ENCODE peak calls at places on chromosomes 7 and 10, in six cellular contexts. J is suprapubic skin, I is right lobe of liver, Y is cardiac fibroblast, R is right atrium auricular region, C is lung. B is an unnamed sample.

GRCh38 chr10:132866601-132867381 is 75.6 kb downstream of the CFAP46 start:
- DNase-seq in J (peak), I (peak), Y (no peak), R (no peak), C (no peak), B (no peak)

GRCh38 chr7:1741751-1742554 is 71.9 kb downstream of the ELFN1 start:
- DNase-seq in J (no peak), I (no peak), Y (no peak), R (no peak), C (no peak), B (no peak)

GRCh38 chr7:101563198-101563901 is 65.7 kb downstream of the MYL10 start:
- DNase-seq in J (peak), I (no peak), Y (no peak), R (no peak), C (no peak), B (no peak)

GRCh38 chr10:131858583-131859340 is 42.0 kb upstream of the PPP2R2D start:
- DNase-seq in J (peak), I (no peak), Y (no peak), R (no peak), C (no peak), B (no peak)

GRCh38 chr7:29328811-29329210 is 134.2 kb downstream of the CHN2 start:
- DNase-seq in J (no peak), I (no peak), Y (peak), R (no peak), C (no peak), B (no peak)

GRCh38 chr10:117477961-117478670 is 64.4 kb upstream of the EMX2 start:
- DNase-seq in J (no peak), I (no peak), Y (peak), R (no peak), C (no peak), B (peak)

GRCh38 chr7:158863611-158864506 is 7.5 kb downstream of the DYNC2I1 start:
- DNase-seq in J (peak), I (peak), Y (peak), R (peak), C (peak), B (peak)

GRCh38 chr10:12504176-12504575 is 154.8 kb downstream of the CAMK1D start:
- DNase-seq in J (peak), I (no peak), Y (no peak), R (peak), C (no peak), B (no peak)

GRCh38 chr7:150450491-150450992 is at the start of gene GIMAP8:
- DNase-seq in J (no peak), I (peak), Y (no peak), R (peak), C (peak), B (no peak)

GRCh38 chr7:28921822-28922221 is 36.3 kb downstream of the TRIL start:
- DNase-seq in J (no peak), I (no peak), Y (peak), R (no peak), C (peak), B (peak)

GRCh38 chr10:104109908-104110662 is 11.9 kb upstream of the SFR1 start:
- DNase-seq in J (no peak), I (no peak), Y (peak), R (no peak), C (no peak), B (peak)

GRCh38 chr7:108824840-108825540 is 255.3 kb downstream of the DNAJB9 start:
- DNase-seq in J (no peak), I (no peak), Y (peak), R (peak), C (no peak), B (peak)

GRCh38 chr7:89029864-89030263 is 234.3 kb upstream of the TEX47 start:
- DNase-seq in J (no peak), I (no peak), Y (no peak), R (no peak), C (no peak), B (peak)

GRCh38 chr7:77655836-77656455 is 40.3 kb upstream of the RSBN1L start:
- DNase-seq in J (no peak), I (no peak), Y (peak), R (no peak), C (no peak), B (peak)

GRCh38 chr10:49594594-49594993 is 15.5 kb upstream of the SLC18A3 start:
- DNase-seq in J (no peak), I (no peak), Y (peak), R (peak), C (peak), B (peak)

GRCh38 chr7:137965942-137966624 is 35.8 kb downstream of the CREB3L2 start:
- DNase-seq in J (no peak), I (no peak), Y (no peak), R (no peak), C (no peak), B (no peak)

GRCh38 chr7:128266891-128267839 is 26.1 kb downstream of the LEP start:
- DNase-seq in J (no peak), I (no peak), Y (peak), R (no peak), C (peak), B (peak)

GRCh38 chr7:28272461-28272877 is 91.9 kb upstream of the JAZF1 start:
- DNase-seq in J (no peak), I (peak), Y (peak), R (no peak), C (no peak), B (peak)

GRCh38 chr10:8584666-8585065 is 530.2 kb downstream of the GATA3 start:
- DNase-seq in J (no peak), I (no peak), Y (no peak), R (no peak), C (no peak), B (no peak)

GRCh38 chr10:84026821-84027257 is 112.5 kb upstream of the GHITM start:
- DNase-seq in J (no peak), I (no peak), Y (peak), R (no peak), C (no peak), B (no peak)

GRCh38 chr10:76523215-76523614 is 1091.8 kb downstream of the LRMDA start:
- DNase-seq in J (no peak), I (no peak), Y (no peak), R (no peak), C (peak), B (no peak)

GRCh38 chr7:21450876-21451275 is 23.0 kb downstream of the SP4 start:
- DNase-seq in J (no peak), I (no peak), Y (no peak), R (no peak), C (no peak), B (no peak)

GRCh38 chr7:101819183-101819582 is 1.8 kb downstream of the CUX1 start:
- DNase-seq in J (no peak), I (no peak), Y (no peak), R (no peak), C (no peak), B (no peak)

GRCh38 chr7:134787064-134787463 is 7.6 kb downstream of the CALD1 start:
- DNase-seq in J (no peak), I (no peak), Y (peak), R (no peak), C (no peak), B (peak)

GRCh38 chr10:50554995-50555568 is 68.7 kb downstream of the SGMS1 start:
- DNase-seq in J (no peak), I (no peak), Y (peak), R (no peak), C (no peak), B (peak)

GRCh38 chr7:137820677-137821420 is 25.9 kb downstream of the DGKI start:
- DNase-seq in J (no peak), I (peak), Y (peak), R (peak), C (peak), B (peak)

GRCh38 chr7:102874166-102874829 is 38.5 kb upstream of the LRRC17 start:
- DNase-seq in J (no peak), I (no peak), Y (peak), R (no peak), C (no peak), B (peak)

GRCh38 chr7:50362712-50363282 is 58.3 kb downstream of the IKZF1 start:
- DNase-seq in J (no peak), I (no peak), Y (no peak), R (no peak), C (no peak), B (no peak)

GRCh38 chr10:5355762-5356478 is 8.8 kb upstream of the UCN3 start:
- DNase-seq in J (no peak), I (no peak), Y (peak), R (no peak), C (no peak), B (no peak)

GRCh38 chr7:149864023-149864422 is 9.7 kb upstream of the ATP6V0E2 start:
- DNase-seq in J (no peak), I (no peak), Y (no peak), R (no peak), C (no peak), B (no peak)

GRCh38 chr7:69968969-69969368 is 370.7 kb downstream of the AUTS2 start:
- DNase-seq in J (no peak), I (no peak), Y (no peak), R (no peak), C (no peak), B (no peak)

DNA sequence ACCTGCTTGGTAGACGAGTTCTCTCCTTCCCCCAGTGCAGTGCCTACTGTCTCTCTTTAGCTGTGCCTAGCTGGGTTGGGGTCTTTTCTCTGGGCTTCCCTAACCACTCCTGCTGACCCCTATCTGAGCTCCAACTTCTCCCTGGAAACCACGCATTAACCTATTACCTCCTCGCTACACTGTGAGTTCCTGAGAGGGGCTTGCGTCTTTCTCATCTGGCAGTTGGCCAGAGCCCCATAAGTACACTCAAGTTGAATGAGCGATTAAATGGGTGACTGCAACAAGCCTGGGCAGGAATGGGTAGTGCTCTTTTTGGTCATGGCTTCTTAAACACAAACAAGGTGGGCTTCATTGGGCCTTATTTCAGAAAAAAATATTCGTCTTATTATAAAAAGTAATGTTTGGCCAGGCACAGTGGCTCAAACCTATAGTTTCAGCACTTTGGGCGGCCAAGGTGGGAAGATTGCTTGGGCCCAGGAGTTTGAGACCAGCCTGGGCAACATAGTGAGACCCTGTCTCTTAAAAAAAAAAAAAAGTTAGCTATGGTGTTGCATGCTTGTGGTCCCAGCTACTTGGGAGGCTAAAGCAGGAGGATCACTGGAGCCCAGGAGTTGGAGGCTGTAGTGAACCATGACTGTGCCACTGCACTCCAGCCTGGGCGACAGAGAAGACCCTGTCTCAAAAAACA is 41.4 kb downstream of the SYPL1 start:
- DNase-seq in J (no peak), I (no peak), Y (no peak), R (no peak), C (no peak), B (no peak)
- H3K4me3 ChIP-seq in J (no peak), I (no peak), Y (no peak), R (no peak), C (no peak), B (no peak)

GRCh38 chr7:31172071-31172470 is 120.0 kb downstream of the ADCYAP1R1 start:
- DNase-seq in J (no peak), I (no peak), Y (no peak), R (no peak), C (no peak), B (no peak)

GRCh38 chr7:31171216-31171750 is 119.2 kb downstream of the ADCYAP1R1 start:
- DNase-seq in J (no peak), I (no peak), Y (no peak), R (no peak), C (no peak), B (no peak)

DNA sequence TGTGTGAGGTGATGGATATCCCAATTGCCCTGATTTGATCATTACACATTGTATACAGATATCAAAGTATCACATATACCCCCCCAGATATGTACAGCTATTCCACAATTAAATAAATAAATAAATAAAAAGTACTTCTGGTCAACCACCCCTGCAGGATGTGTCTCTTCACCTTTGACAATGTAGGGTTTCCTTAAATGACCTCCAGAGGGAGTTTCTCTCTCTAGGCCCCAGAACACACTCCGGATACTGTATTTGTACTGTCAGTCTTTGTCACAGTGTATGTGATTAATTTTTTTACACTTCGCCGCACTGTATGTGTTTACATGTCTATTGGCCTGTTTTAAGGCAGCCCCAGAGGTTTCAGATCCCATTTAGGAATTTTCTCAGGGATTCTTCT is 123.6 kb downstream of the ADCYAP1R1 start:
- DNase-seq in J (no peak), I (no peak), Y (no peak), R (no peak), C (no peak), B (no peak)
- TF ChIP-seq CTCF in J (no peak), I (peak), Y (no peak), R (no peak), C (no peak), B (no peak)

DNA sequence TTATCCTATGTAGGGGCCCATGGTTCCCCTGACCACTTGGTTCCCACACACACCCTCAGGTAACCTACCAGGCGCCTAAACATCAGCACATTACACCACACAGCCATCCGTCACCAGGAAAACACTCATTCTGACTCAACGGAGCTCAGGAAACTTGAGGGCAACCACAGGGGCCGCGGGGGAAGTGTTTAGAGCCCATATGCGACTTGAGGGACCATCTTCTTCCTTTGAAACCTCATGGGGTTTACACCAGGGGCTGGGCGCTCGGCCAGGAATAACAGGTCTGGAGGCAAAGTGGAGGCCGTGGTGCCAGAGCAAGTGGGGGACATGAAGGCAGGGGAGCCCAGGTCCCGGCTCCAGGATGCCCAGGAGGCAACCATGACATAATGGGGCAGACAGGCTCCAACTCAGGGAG is 1.5 kb downstream of the STX1A start:
- DNase-seq in J (no peak), I (no peak), Y (peak), R (no peak), C (no peak), B (peak)
- H3K4me3 ChIP-seq in J (peak), I (no peak), Y (peak), R (no peak), C (no peak), B (peak)

GRCh38 chr7:80463272-80463920 is 48.5 kb downstream of the GNAT3 start:
- DNase-seq in J (no peak), I (no peak), Y (peak), R (no peak), C (no peak), B (no peak)
- TF ChIP-seq CTCF in J (no peak), I (no peak), Y (no peak), R (no peak), C (no peak), B (no peak)

GRCh38 chr10:19479854-19480253 is 336.4 kb upstream of the PLXDC2 start:
- DNase-seq in J (no peak), I (no peak), Y (no peak), R (no peak), C (no peak), B (no peak)
- H3K4me3 ChIP-seq in J (no peak), I (no peak), Y (no peak), R (no peak), C (no peak), B (no peak)

GRCh38 chr7:91424372-91424771 is 160.1 kb downstream of the FZD1 start:
- DNase-seq in J (no peak), I (no peak), Y (no peak), R (no peak), C (no peak), B (no peak)
- TF ChIP-seq CTCF in J (no peak), I (no peak), Y (no peak), R (no peak), C (no peak), B (no peak)

GRCh38 chr7:45026013-45026412 is 26.0 kb downstream of the CCM2 start:
- DNase-seq in J (no peak), I (no peak), Y (no peak), R (no peak), C (no peak), B (no peak)

GRCh38 chr7:45027774-45028114 is 27.7 kb downstream of the CCM2 start:
- DNase-seq in J (no peak), I (no peak), Y (no peak), R (no peak), C (no peak), B (no peak)

GRCh38 chr7:45028920-45029344 is 28.9 kb downstream of the CCM2 start:
- DNase-seq in J (no peak), I (no peak), Y (no peak), R (no peak), C (no peak), B (no peak)

GRCh38 chr7:45026984-45027773 is 27.2 kb downstream of the CCM2 start:
- DNase-seq in J (no peak), I (peak), Y (peak), R (no peak), C (no peak), B (peak)

GRCh38 chr7:45028138-45028919 is 28.3 kb downstream of the CCM2 start:
- DNase-seq in J (no peak), I (no peak), Y (no peak), R (no peak), C (no peak), B (no peak)
- H3K4me3 ChIP-seq in J (peak), I (peak), Y (no peak), R (no peak), C (no peak), B (no peak)

DNA sequence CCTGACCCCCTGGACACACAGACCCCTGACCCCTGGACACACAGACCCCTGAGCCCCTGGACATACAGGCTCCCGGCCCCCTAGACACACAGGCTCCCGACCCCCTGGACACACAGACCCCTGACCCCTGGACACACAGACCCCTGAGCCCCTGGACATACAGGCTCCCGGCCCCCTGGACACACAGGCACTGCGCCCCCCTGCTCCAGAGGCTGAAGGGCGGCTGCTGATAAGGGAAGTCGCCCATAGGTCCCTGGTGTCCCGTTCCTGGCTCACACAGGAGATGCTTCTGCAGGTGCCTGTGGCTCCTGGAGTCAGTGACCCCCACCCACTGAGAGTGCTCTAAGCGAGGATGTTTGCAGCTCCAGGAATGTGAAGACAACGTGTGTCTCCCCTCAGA is 3.7 kb upstream of the AP5Z1 start:
- DNase-seq in J (no peak), I (no peak), Y (no peak), R (no peak), C (no peak), B (no peak)
- TF ChIP-seq CTCF in J (no peak), I (no peak), Y (no peak), R (no peak), C (no peak), B (no peak)

B was measured in astrocyte of the spinal cord.